ENCODE peak calls at places on chromosomes 13 and 19, in four cellular contexts. T is brain microvascular endothelial cell, B is AG04450, K is HL-60. Y is an unnamed sample.

GRCh38 chr19:41521860-41522555 is 54.0 kb upstream of the CEACAM21 start:
- DNase-seq in T (no peak), B (no peak), K (no peak), Y (no peak)

GRCh38 chr19:8452446-8453123 is 7.8 kb downstream of the HNRNPM start:
- DNase-seq in T (no peak), B (no peak), K (no peak), Y (no peak)

GRCh38 chr13:46571189-46571901 is 18.4 kb downstream of the LRCH1 start:
- DNase-seq in T (peak), B (peak), K (no peak), Y (peak)

GRCh38 chr19:7333198-7334118 is 15.3 kb upstream of the ARHGEF18 start:
- DNase-seq in T (no peak), B (no peak), K (no peak), Y (no peak)

GRCh38 chr13:98239156-98240076 is 62.3 kb upstream of the RNF113B start:
- DNase-seq in T (no peak), B (no peak), K (no peak), Y (no peak)

GRCh38 chr19:1873524-1874473 is 10.4 kb upstream of the KLF16 start:
- DNase-seq in T (no peak), B (no peak), K (peak), Y (no peak)

GRCh38 chr13:46489586-46490023 is 63.4 kb upstream of the LRCH1 start:
- DNase-seq in T (peak), B (peak), K (no peak), Y (peak)

GRCh38 chr19:10001899-10002298 is 8.4 kb downstream of the COL5A3 start:
- DNase-seq in T (no peak), B (no peak), K (no peak), Y (no peak)

GRCh38 chr13:24004971-24005370 is 107.7 kb upstream of the C1QTNF9B start:
- DNase-seq in T (no peak), B (no peak), K (no peak), Y (no peak)

GRCh38 chr13:105918842-105919741 is 616.4 kb downstream of the EFNB2 start:
- DNase-seq in T (peak), B (no peak), K (no peak), Y (peak)

DNA sequence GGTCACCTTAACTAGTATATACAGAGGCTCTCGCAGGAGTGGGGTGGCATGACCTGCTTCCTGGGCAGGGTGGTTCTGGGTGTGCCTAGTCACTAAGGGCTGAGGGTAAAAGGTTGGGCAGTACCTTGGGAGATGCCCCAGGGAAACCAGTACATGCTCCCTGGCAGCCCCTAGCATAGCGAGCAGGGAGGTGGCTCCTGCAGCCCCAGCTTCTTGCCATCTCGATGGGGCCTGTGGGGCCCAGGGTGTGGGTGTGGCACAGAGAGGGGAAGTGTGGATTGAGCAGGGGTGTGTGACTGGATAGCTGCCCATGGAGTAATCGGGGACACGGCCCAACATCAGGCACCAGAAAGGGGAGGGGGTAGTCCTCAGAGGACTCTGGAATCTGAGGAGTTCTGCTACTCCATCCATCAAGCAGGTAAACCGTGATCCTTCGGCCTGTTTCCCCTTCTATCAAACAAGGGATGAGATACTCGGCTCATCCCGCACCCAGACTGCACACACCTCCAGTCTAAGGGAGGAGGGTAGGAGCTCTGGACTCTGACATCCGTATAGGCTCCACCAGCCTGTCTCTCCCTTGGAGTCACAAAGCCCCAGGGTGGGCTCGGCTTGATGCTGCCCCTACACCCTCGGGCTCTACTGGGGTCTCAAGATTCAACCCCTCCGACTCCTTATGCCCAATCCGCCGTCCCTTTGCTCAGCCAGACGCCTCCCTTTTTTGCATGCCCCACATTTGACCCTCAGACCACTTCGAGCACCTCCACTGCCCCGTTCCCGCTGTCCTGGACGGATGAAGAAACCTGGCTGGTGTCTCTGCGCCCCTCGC is 1.1 kb downstream of the ZBTB45 start:
- DNase-seq in T (no peak), B (no peak), K (peak), Y (no peak)
- TF ChIP-seq CTCF in T (no peak), B (no peak), K (no peak), Y (no peak)

GRCh38 chr13:114049026-114049425 is 75.2 kb upstream of the C13orf46 start:
- DNase-seq in T (no peak), B (no peak), K (no peak), Y (no peak)
- H3K4me3 ChIP-seq in T (no peak), B (no peak), K (no peak), Y (no peak)

GRCh38 chr19:35743640-35744306 is 1.4 kb downstream of the U2AF1L4 start:
- DNase-seq in T (no peak), B (no peak), K (no peak), Y (no peak)

GRCh38 chr19:35746087-35746462 is 624 bp downstream of the PSENEN start:
- DNase-seq in T (no peak), B (no peak), K (no peak), Y (no peak)

GRCh38 chr19:35745328-35746086 is at the start of the genes PSENEN and U2AF1L4:
- DNase-seq in T (peak), B (peak), K (peak), Y (peak)

GRCh38 chr19:35744335-35744687 is 907 bp downstream of the U2AF1L4 start:
- DNase-seq in T (no peak), B (no peak), K (no peak), Y (no peak)

GRCh38 chr19:35744688-35745327 is 410 bp downstream of the U2AF1L4 start:
- DNase-seq in T (peak), B (peak), K (peak), Y (peak)
- TF ChIP-seq CTCF in T (peak), B (peak), K (no peak), Y (peak)

GRCh38 chr13:51802601-51803000 is 1.4 kb downstream of the DHRS12 start:
- DNase-seq in T (no peak), B (no peak), K (no peak), Y (no peak)
- H3K4me3 ChIP-seq in T (no peak), B (no peak), K (no peak), Y (no peak)